ENCODE peak calls at places on chromosomes 11 and 22, in five cellular contexts. C is PC-3, Z is GM23248, X is SK-N-SH, Y is GM23338. I is an unnamed sample.

GRCh38 chr11:88779551-88779950 is 286.2 kb downstream of the GRM5 start:
- DNase-seq in C (peak), Z (peak), X (no peak), Y (no peak), I (no peak)

GRCh38 chr11:125397421-125397820 is 98.6 kb downstream of the FEZ1 start:
- DNase-seq in C (no peak), Z (no peak), X (no peak), Y (no peak), I (no peak)

GRCh38 chr11:66834943-66835342 is 8.3 kb upstream of the RCE1 start:
- DNase-seq in C (no peak), Z (no peak), X (no peak), Y (no peak), I (no peak)

GRCh38 chr22:29380032-29380781 is 8.2 kb downstream of the AP1B1 start:
- DNase-seq in C (peak), Z (peak), X (no peak), Y (no peak), I (no peak)

GRCh38 chr11:68941324-68942089 is 37.8 kb downstream of the IGHMBP2 start:
- DNase-seq in C (no peak), Z (no peak), X (no peak), Y (no peak), I (no peak)

GRCh38 chr11:47460571-47461235 is 11.8 kb upstream of the RAPSN start:
- DNase-seq in C (no peak), Z (peak), X (no peak), Y (no peak), I (no peak)

GRCh38 chr11:63015521-63016215 is at the start of gene SLC22A8:
- DNase-seq in C (no peak), Z (no peak), X (no peak), Y (peak), I (peak)

GRCh38 chr11:77126156-77126775 is 1.8 kb upstream of the MYO7A start:
- DNase-seq in C (no peak), Z (no peak), X (no peak), Y (peak), I (no peak)

GRCh38 chr11:87466228-87466627 is 428.5 kb downstream of the TMEM135 start:
- DNase-seq in C (no peak), Z (peak), X (no peak), Y (no peak), I (no peak)

GRCh38 chr22:32423664-32424063 is 11.6 kb upstream of the RTCB start:
- DNase-seq in C (no peak), Z (no peak), X (no peak), Y (no peak), I (no peak)

GRCh38 chr22:37549704-37550059 is 10.6 kb upstream of the CDC42EP1 start:
- DNase-seq in C (no peak), Z (peak), X (peak), Y (no peak), I (peak)

GRCh38 chr11:67120881-67121710 is 2.0 kb downstream of the KDM2A start:
- DNase-seq in C (peak), Z (peak), X (no peak), Y (no peak), I (no peak)

GRCh38 chr11:84260862-84261261 is 974.7 kb upstream of the CCDC90B start:
- DNase-seq in C (no peak), Z (peak), X (no peak), Y (no peak), I (no peak)

GRCh38 chr11:114846040-114846791 is 167.9 kb downstream of the NXPE2 start:
- DNase-seq in C (no peak), Z (peak), X (peak), Y (no peak), I (peak)

GRCh38 chr11:106827687-106828086 is 190.6 kb downstream of the GUCY1A2 start:
- DNase-seq in C (no peak), Z (no peak), X (no peak), Y (no peak), I (no peak)

GRCh38 chr22:45889093-45889538 is 87.8 kb downstream of the WNT7B start:
- DNase-seq in C (no peak), Z (no peak), X (no peak), Y (no peak), I (no peak)

GRCh38 chr22:17077255-17077654 is 7.5 kb upstream of the IL17RA start:
- DNase-seq in C (peak), Z (peak), X (no peak), Y (no peak), I (no peak)

GRCh38 chr11:114036156-114036811 is 23.2 kb upstream of the ZBTB16 start:
- DNase-seq in C (peak), Z (peak), X (peak), Y (peak), I (peak)

GRCh38 chr22:22536515-22536914 is 16.4 kb upstream of the ZNF280A start:
- DNase-seq in C (no peak), Z (no peak), X (no peak), Y (no peak), I (no peak)

GRCh38 chr11:1514349-1515061 is 27.9 kb upstream of the MOB2 start:
- DNase-seq in C (no peak), Z (no peak), X (peak), Y (no peak), I (no peak)

GRCh38 chr22:38139901-38140300 is 29.4 kb upstream of the BAIAP2L2 start:
- DNase-seq in C (no peak), Z (no peak), X (no peak), Y (no peak), I (no peak)

GRCh38 chr22:27573280-27573711 is 228.3 kb downstream of the MN1 start:
- DNase-seq in C (no peak), Z (no peak), X (no peak), Y (peak), I (peak)

GRCh38 chr11:119664701-119665420 is 64.1 kb downstream of the NECTIN1 start:
- DNase-seq in C (no peak), Z (no peak), X (no peak), Y (no peak), I (no peak)

GRCh38 chr22:31561238-31561887 is 65.0 kb downstream of the SFI1 start:
- DNase-seq in C (peak), Z (peak), X (peak), Y (peak), I (peak)

GRCh38 chr11:45269678-45270077 is 16.5 kb downstream of the SYT13 start:
- DNase-seq in C (no peak), Z (no peak), X (no peak), Y (no peak), I (no peak)

GRCh38 chr11:76087749-76088148 is 118.6 kb downstream of the WNT11 start:
- DNase-seq in C (no peak), Z (no peak), X (no peak), Y (no peak), I (no peak)

GRCh38 chr11:36192723-36193619 is 96.3 kb downstream of the COMMD9 start:
- DNase-seq in C (no peak), Z (no peak), X (no peak), Y (no peak), I (no peak)

GRCh38 chr11:76251576-76251975 is 45.3 kb upstream of the WNT11 start:
- DNase-seq in C (no peak), Z (peak), X (no peak), Y (no peak), I (no peak)

GRCh38 chr11:47443817-47444216 is 5.1 kb downstream of the RAPSN start:
- DNase-seq in C (no peak), Z (no peak), X (no peak), Y (no peak), I (no peak)

GRCh38 chr22:31230155-31230870 is 18.2 kb downstream of the LIMK2 start:
- DNase-seq in C (no peak), Z (peak), X (no peak), Y (no peak), I (no peak)

GRCh38 chr11:93131709-93132108 is 66.1 kb downstream of the SLC36A4 start:
- DNase-seq in C (peak), Z (no peak), X (no peak), Y (peak), I (peak)

DNA sequence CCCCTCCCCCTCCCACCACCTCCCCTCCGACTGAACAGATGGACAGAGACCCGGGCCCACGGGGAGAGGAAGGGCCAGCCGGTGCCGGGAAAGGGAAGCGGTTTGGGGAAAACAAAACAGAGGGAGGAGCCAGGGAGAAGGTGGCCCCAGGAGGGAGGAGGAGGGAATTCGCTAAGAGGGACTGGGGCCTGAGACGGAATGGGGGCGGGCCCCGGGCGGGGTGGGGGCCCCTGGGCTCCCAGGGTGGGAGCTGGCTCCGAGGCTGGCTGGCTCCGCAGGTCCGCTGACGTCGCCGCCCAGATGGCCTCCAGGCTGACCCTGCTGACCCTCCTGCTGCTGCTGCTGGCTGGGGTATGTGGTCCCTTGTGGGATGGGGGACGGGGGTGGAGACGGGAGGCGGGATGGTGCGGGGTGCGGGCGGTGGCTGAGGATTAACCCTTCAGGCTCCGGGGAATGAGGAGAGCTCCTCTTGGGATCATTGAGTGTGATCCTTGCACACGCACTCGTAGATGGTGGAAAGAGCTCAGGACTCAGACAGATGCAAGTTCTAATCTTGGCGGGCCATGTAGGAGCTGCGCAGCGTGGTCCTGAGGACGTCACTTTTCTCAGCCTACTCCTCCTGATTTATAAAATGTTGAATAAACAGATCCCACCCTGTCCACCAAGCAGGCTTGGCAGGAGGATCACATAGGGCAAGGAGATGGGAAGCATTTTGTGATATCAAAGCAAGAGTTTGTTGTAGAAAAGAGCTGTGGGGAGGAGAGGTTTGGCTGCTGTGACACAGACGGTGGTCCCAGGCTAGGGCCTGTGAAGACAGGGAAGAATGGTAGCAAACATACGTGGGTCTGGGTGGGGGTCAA is 716 bp downstream of the SERPING1 start:
- DNase-seq in C (no peak), Z (peak), X (peak), Y (peak), I (peak)
- TF ChIP-seq EZH2phosphoT487 in C (no peak), Z (no peak), X (no peak), Y (no peak), I (no peak)

GRCh38 chr11:56296877-56297276 is 4.8 kb upstream of the OR8H1 start:
- DNase-seq in C (no peak), Z (no peak), X (no peak), Y (no peak), I (no peak)

GRCh38 chr11:56292154-56292553 is at the start of gene OR8H1:
- DNase-seq in C (no peak), Z (no peak), X (no peak), Y (no peak), I (no peak)
- TF ChIP-seq EZH2phosphoT487 in C (no peak), Z (no peak), X (no peak), Y (no peak), I (no peak)

DNA sequence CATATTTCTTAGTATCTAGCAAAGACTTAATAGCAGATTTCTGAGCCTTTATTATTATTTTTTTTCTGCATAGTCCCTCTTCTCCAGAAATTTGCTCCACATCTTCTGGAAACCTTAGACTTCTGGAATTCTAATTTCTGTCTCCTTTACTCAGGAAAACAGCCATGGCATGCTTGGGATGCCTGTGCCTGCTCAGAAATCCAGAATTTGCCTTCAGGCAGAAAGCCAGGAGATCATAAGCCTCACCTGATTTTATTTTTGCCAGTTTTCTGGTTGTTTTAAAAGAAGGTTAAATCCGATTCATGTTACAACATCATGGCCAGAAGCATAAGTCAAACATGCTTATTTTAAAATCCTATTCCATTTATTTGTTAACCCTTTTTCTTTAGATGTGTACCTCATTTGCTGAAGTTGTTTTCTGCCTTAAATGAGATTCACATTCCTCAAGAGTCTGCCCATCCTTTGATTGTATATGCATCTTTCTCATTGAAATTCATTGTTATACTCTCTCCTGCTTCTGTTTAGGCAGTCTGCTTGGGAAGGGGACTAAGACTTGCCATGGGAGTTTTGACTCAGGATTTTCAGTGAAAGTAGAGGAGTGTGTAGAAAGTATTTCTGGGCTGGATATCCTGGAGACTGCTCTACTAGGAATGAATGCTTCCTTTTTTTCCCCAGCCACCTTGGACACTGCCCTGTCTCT is 37.1 kb downstream of the SIK2 start:
- DNase-seq in C (no peak), Z (no peak), X (no peak), Y (peak), I (no peak)
- TF ChIP-seq EZH2phosphoT487 in C (no peak), Z (no peak), X (no peak), Y (no peak), I (no peak)

GRCh38 chr22:35938226-35938625 is 90.4 kb downstream of the RBFOX2 start:
- DNase-seq in C (no peak), Z (peak), X (no peak), Y (no peak), I (no peak)

GRCh38 chr22:35944458-35944857 is 84.2 kb downstream of the RBFOX2 start:
- DNase-seq in C (no peak), Z (peak), X (no peak), Y (no peak), I (no peak)

DNA sequence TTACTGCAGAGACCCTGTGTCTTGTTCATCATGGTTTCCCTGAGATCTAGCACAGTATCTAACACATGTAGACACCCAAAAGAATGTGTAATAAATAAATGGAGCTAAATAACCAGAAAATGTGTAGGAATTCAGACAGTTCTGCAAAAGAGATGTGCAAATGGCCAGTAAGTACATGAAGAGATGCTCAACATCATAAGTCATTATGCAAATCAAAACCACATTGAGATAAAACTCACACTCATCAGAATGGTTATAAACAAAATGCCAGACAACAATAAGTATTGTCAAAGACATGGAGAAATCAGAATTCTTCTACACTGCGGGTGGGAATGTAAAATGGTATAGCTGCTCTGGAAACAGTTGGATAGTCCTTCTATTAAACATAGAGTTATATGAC is 88.5 kb downstream of the RBFOX2 start:
- DNase-seq in C (no peak), Z (no peak), X (no peak), Y (no peak), I (no peak)
- TF ChIP-seq EZH2phosphoT487 in C (no peak), Z (no peak), X (no peak), Y (no peak), I (no peak)

DNA sequence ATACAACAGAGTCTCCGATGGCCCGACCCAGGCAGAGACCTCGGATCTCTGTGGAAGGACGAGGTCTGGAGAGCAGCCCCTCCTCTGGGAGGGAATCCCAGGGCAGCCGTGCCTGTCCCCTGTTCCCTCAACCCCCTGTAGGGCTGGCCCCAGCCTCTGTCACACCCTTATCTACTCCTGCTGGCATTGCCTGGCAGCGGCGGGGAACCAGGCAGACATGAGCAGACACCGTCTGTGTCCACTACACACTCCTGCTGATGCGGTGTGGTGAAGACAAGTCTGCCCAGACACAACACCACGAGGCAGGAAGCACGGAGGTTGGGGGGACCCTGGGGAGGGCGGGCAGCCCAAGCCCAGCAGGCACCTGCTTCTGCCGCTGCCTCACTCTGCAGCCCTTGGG is 52.5 kb upstream of the A4GALT start:
- DNase-seq in C (no peak), Z (no peak), X (peak), Y (no peak), I (no peak)
- TF ChIP-seq EZH2phosphoT487 in C (no peak), Z (no peak), X (no peak), Y (no peak), I (no peak)

GRCh38 chr11:28836285-28837081 is 728.3 kb downstream of the METTL15 start:
- DNase-seq in C (peak), Z (peak), X (no peak), Y (no peak), I (peak)

GRCh38 chr11:28837599-28837998 is 729.4 kb downstream of the METTL15 start:
- DNase-seq in C (no peak), Z (no peak), X (no peak), Y (no peak), I (no peak)

GRCh38 chr11:28835790-28836189 is 727.6 kb downstream of the METTL15 start:
- DNase-seq in C (peak), Z (peak), X (no peak), Y (no peak), I (no peak)

GRCh38 chr11:28835317-28835716 is 727.1 kb downstream of the METTL15 start:
- DNase-seq in C (no peak), Z (no peak), X (no peak), Y (no peak), I (no peak)

GRCh38 chr11:28838741-28839140 is 730.6 kb downstream of the METTL15 start:
- DNase-seq in C (no peak), Z (peak), X (no peak), Y (no peak), I (no peak)
- TF ChIP-seq EZH2phosphoT487 in C (no peak), Z (no peak), X (no peak), Y (no peak), I (no peak)

GRCh38 chr22:39937881-39938280 is 22.3 kb upstream of the TMA7B start:
- DNase-seq in C (no peak), Z (no peak), X (no peak), Y (no peak), I (no peak)
- TF ChIP-seq EZH2phosphoT487 in C (no peak), Z (no peak), X (no peak), Y (no peak), I (no peak)

GRCh38 chr11:118622376-118623290 is 15.2 kb downstream of the PHLDB1 start:
- DNase-seq in C (peak), Z (peak), X (peak), Y (no peak), I (peak)
- TF ChIP-seq EZH2phosphoT487 in C (no peak), Z (no peak), X (no peak), Y (no peak), I (no peak)

GRCh38 chr11:57477507-57478189 is 17.3 kb downstream of the RTN4RL2 start:
- DNase-seq in C (peak), Z (no peak), X (no peak), Y (peak), I (no peak)

GRCh38 chr11:57476883-57477506 is 16.7 kb downstream of the RTN4RL2 start:
- DNase-seq in C (peak), Z (peak), X (no peak), Y (peak), I (peak)

GRCh38 chr11:57475671-57476222 is 15.4 kb downstream of the RTN4RL2 start:
- DNase-seq in C (no peak), Z (no peak), X (no peak), Y (no peak), I (no peak)

GRCh38 chr11:57475191-57475590 is 14.9 kb downstream of the RTN4RL2 start:
- DNase-seq in C (peak), Z (no peak), X (no peak), Y (no peak), I (no peak)

DNA sequence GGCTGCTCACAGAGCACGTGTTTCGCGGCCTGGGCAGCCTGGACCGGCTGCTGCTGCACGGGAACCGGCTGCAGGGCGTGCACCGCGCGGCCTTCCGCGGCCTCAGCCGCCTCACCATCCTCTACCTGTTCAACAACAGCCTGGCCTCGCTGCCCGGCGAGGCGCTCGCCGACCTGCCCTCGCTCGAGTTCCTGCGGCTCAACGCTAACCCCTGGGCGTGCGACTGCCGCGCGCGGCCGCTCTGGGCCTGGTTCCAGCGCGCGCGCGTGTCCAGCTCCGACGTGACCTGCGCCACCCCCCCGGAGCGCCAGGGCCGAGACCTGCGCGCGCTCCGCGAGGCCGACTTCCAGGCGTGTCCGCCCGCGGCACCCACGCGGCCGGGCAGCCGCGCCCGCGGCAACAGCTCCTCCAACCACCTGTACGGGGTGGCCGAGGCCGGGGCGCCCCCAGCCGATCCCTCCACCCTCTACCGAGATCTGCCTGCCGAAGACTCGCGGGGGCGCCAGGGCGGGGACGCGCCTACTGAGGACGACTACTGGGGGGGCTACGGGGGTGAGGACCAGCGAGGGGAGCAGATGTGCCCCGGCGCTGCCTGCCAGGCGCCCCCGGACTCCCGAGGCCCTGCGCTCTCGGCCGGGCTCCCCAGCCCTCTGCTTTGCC is 16.0 kb downstream of the RTN4RL2 start:
- DNase-seq in C (peak), Z (no peak), X (peak), Y (peak), I (peak)
- TF ChIP-seq EZH2phosphoT487 in C (peak), Z (no peak), X (no peak), Y (no peak), I (peak)